ENCODE peak calls at places on chromosomes 13 and 19, in eight cellular contexts. L, I, Z, D, W, V, M and C are unnamed samples.
A peak's percentile ranks its signal among the peaks of the same experiment; 100 is the strongest.

GRCh38 chr13:99995503-99996176 is 14.1 kb downstream of the ZIC2 start:
- DNase-seq in W (no peak), M (no peak), V (no peak), I (no peak), L (no peak), D (no peak), Z (no peak), C (no peak)

GRCh38 chr13:76239031-76239680 is 603.0 kb downstream of the LMO7 start:
- DNase-seq in W (no peak), Z (no peak), L (no peak), I (no peak), M (no peak), D (no peak), V (no peak), C (no peak)

GRCh38 chr19:43743059-43743458 is 11.7 kb downstream of the SMG9 start:
- DNase-seq in W (no peak), I (no peak), D (no peak), L (no peak), V (peak; percentile 57), M (peak; percentile 87), Z (no peak), C (peak; percentile 84)

GRCh38 chr19:51022526-51022925 is 3.0 kb upstream of the KLK10 start:
- DNase-seq in W (no peak), V (no peak), D (no peak), L (no peak), Z (no peak), I (no peak), M (no peak), C (no peak)

GRCh38 chr13:76791290-76791664 is 94.9 kb downstream of the KCTD12 start:
- DNase-seq in I (no peak), L (no peak), V (no peak), Z (peak; percentile 44), W (no peak), D (no peak), M (no peak), C (no peak)

GRCh38 chr19:16841391-16841926 is 12.3 kb downstream of the SIN3B start:
- DNase-seq in D (no peak), I (no peak), L (peak; percentile 38), W (no peak), M (no peak), V (no peak), Z (no peak), C (no peak)

GRCh38 chr13:105035092-105035491 is 1500.4 kb downstream of the EFNB2 start:
- DNase-seq in L (no peak), I (no peak), M (no peak), D (no peak), W (no peak), V (no peak), Z (no peak), C (no peak)

GRCh38 chr13:39317284-39317683 is 279.0 kb downstream of the NHLRC3 start:
- DNase-seq in I (no peak), M (no peak), D (no peak), L (peak; percentile 43), Z (peak; percentile 25), V (peak; percentile 62), W (no peak), C (peak; percentile 38)

GRCh38 chr13:65063753-65064152 is 2166.4 kb downstream of the PCDH9 start:
- DNase-seq in M (peak; percentile 20), V (peak; percentile 72), I (no peak), W (no peak), L (no peak), D (no peak), Z (no peak), C (peak; percentile 61)

GRCh38 chr13:76271728-76272232 is 614.4 kb downstream of the KCTD12 start:
- DNase-seq in Z (peak; percentile 3), D (no peak), I (no peak), M (no peak), W (no peak), V (peak; percentile 7), L (no peak), C (peak; percentile 19)

GRCh38 chr13:44155422-44156293 is 218.0 kb upstream of the SERP2 start:
- DNase-seq in V (peak; percentile 45), M (peak; percentile 24), I (no peak), D (peak; percentile 15), L (peak; percentile 62), W (no peak), Z (no peak), C (no peak)

GRCh38 chr13:45674908-45675307 is 27.2 kb upstream of the CBY2 start:
- DNase-seq in D (no peak), L (no peak), V (peak; percentile 52), I (no peak), W (no peak), Z (peak; percentile 93), M (peak; percentile 52), C (peak; percentile 95)